ENCODE peak calls at places on chromosomes 2 and 18, in five cellular contexts. U, J, R, T and N are unnamed samples.

GRCh38 chr2:128420131-128420530 is 101.5 kb upstream of the HS6ST1 start:
- DNase-seq in U (no peak), J (no peak), R (no peak), T (peak), N (no peak)

GRCh38 chr2:1990151-1990589 is 245.9 kb upstream of the PXDN start:
- DNase-seq in U (no peak), J (no peak), R (no peak), T (no peak), N (no peak)

GRCh38 chr2:189517847-189518535 is 62.6 kb downstream of the SLC40A1 start:
- DNase-seq in U (no peak), J (no peak), R (no peak), T (no peak), N (no peak)

GRCh38 chr2:54103454-54104314 is 11.7 kb upstream of the ACYP2 start:
- DNase-seq in U (peak), J (peak), R (peak), T (peak), N (peak)

GRCh38 chr18:22171839-22172582 is 2.6 kb downstream of the GATA6 start:
- DNase-seq in U (no peak), J (no peak), R (no peak), T (no peak), N (no peak)

GRCh38 chr18:9643549-9643948 is 29.2 kb upstream of the PPP4R1 start:
- DNase-seq in U (no peak), J (no peak), R (peak), T (no peak), N (no peak)

GRCh38 chr2:40178971-40179370 is 272.9 kb downstream of the SLC8A1 start:
- DNase-seq in U (no peak), J (no peak), R (no peak), T (no peak), N (no peak)

GRCh38 chr2:143581989-143582719 is 452.9 kb downstream of the ARHGAP15 start:
- DNase-seq in U (no peak), J (no peak), R (no peak), T (no peak), N (no peak)

GRCh38 chr2:12733846-12734245 is 17.1 kb downstream of the TRIB2 start:
- DNase-seq in U (no peak), J (no peak), R (no peak), T (no peak), N (peak)

GRCh38 chr2:54067851-54068375 is 47.5 kb upstream of the ACYP2 start:
- DNase-seq in U (no peak), J (no peak), R (no peak), T (no peak), N (peak)

GRCh38 chr2:72893594-72894319 is 6.5 kb downstream of the SPR start:
- DNase-seq in U (peak), J (peak), R (peak), T (no peak), N (no peak)

GRCh38 chr2:46010925-46011490 is 286.2 kb upstream of the EPAS1 start:
- DNase-seq in U (no peak), J (peak), R (peak), T (no peak), N (no peak)

GRCh38 chr2:73268368-73268830 is 15.9 kb downstream of the FBXO41 start:
- DNase-seq in U (no peak), J (no peak), R (no peak), T (peak), N (no peak)

GRCh38 chr2:105406221-105406620 is 7.4 kb upstream of the FHL2 start:
- DNase-seq in U (no peak), J (peak), R (no peak), T (no peak), N (no peak)

GRCh38 chr2:222900354-222900753 is 39.5 kb downstream of the ACSL3 start:
- DNase-seq in U (no peak), J (no peak), R (no peak), T (no peak), N (no peak)

GRCh38 chr18:57889841-57890240 is 86.7 kb upstream of the ATP8B1 start:
- DNase-seq in U (no peak), J (no peak), R (no peak), T (no peak), N (no peak)

GRCh38 chr2:11560806-11561205 is 27.0 kb downstream of the GREB1 start:
- DNase-seq in U (no peak), J (no peak), R (no peak), T (no peak), N (peak)

GRCh38 chr2:11558206-11558886 is 24.5 kb downstream of the GREB1 start:
- DNase-seq in U (no peak), J (peak), R (no peak), T (no peak), N (no peak)

GRCh38 chr2:11559786-11560155 is 25.9 kb downstream of the GREB1 start:
- DNase-seq in U (no peak), J (no peak), R (no peak), T (peak), N (no peak)

GRCh38 chr2:11562011-11562410 is 28.2 kb downstream of the GREB1 start:
- DNase-seq in U (no peak), J (no peak), R (no peak), T (no peak), N (peak)

GRCh38 chr2:11559066-11559785 is 25.4 kb downstream of the GREB1 start:
- DNase-seq in U (no peak), J (no peak), R (no peak), T (peak), N (no peak)
- TF ChIP-seq CTCF in U (no peak), J (no peak), R (no peak), T (no peak), N (no peak)

DNA sequence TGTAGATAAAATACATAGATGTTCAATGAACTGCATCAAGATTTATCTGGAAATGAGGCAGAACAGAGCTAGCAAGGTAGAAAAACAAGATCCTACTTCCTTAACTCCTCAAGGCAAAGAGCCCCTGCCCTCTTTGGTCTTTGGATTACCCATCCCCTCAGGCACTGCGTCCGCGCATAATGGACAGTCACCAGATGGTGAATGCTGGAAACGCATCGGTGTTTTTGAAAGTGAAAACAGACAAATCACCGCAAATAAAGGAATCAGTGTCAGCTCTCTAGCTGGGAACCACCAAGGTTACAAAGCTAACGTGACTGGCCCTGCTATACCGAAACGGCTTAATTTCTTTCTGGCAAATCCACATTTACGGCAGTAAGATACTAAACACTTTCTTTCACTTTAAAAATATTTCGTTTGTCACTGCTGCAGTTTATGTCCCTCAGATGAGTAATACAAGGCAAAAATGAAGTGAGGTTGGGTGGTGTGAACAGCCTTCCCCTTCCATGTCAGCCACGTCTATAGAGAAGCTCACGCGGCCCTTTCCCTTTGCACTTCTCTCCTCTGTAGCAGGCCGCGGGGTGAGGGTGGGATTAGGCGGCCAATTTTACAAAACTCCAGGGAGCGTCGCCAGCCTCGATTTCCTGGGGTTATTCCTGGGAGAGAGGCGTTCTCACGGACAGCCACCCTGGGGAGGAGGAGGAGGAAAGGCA is 620 bp upstream of the GALR1 start:
- DNase-seq in U (no peak), J (no peak), R (peak), T (no peak), N (no peak)
- H3K4me3 ChIP-seq in U (peak), J (no peak), R (peak), T (peak), N (peak)

GRCh38 chr2:196244516-196244915 is 73.1 kb upstream of the STK17B start:
- DNase-seq in U (no peak), J (no peak), R (no peak), T (no peak), N (no peak)

GRCh38 chr2:196238836-196239380 is 67.5 kb upstream of the STK17B start:
- DNase-seq in U (no peak), J (no peak), R (no peak), T (no peak), N (no peak)

GRCh38 chr2:196242131-196242620 is 70.8 kb upstream of the STK17B start:
- DNase-seq in U (no peak), J (no peak), R (no peak), T (no peak), N (no peak)

GRCh38 chr2:196239622-196240587 is 68.5 kb upstream of the STK17B start:
- DNase-seq in U (peak), J (no peak), R (peak), T (peak), N (peak)

GRCh38 chr2:196241175-196241574 is 69.8 kb upstream of the STK17B start:
- DNase-seq in U (peak), J (no peak), R (peak), T (no peak), N (no peak)
- TF ChIP-seq POLR2AphosphoS5 in U (no peak), J (no peak), R (no peak), T (no peak), N (no peak)

DNA sequence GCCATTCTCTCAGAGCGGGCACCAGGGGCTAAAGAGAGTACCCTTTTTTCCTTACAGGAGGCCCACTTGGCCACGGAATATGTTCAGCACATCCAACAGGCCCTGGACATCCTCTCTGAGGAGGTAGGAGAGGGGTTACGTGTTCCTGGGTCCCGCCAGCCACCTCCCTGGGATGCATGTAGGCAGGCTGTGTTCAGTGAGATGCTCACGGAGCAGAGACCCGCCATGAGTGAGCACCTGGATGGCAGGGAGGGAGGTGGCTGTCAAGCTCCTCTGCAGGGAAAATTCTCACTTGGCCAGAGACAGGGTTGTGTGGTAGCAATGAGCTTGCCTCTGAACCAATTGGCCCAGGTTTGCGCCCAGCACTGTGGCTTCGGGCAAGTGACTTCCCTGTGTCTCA is 123.1 kb upstream of the PPP1CB start:
- DNase-seq in U (no peak), J (no peak), R (no peak), T (no peak), N (no peak)
- TF ChIP-seq CTCF in U (no peak), J (no peak), R (no peak), T (no peak), N (no peak)

DNA sequence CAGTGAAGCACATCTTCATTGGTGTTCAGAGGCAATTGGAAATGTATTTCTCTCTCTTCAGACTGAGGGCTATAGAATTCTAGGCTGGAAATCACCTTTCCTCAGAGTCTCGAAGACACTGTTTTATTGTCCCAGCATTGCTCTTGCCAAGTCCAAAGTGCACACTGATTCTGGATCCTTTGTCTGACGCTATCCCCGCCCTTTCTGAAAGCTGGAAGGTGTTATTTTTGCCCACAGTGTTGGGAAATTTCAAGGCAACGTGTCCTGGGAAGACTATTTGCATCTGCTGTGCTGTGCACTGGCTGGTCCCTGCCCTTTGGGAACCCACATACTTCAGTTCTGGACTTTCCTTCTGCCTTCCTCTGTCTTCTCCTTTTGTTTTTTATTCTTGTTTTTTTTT is 190.8 kb downstream of the SH3BP4 start:
- DNase-seq in U (peak), J (no peak), R (no peak), T (no peak), N (no peak)
- H3K4me3 ChIP-seq in U (no peak), J (no peak), R (no peak), T (no peak), N (no peak)

GRCh38 chr2:97761192-97761591 is 47.8 kb downstream of the ZAP70 start:
- DNase-seq in U (no peak), J (no peak), R (no peak), T (no peak), N (peak)
- TF ChIP-seq POLR2AphosphoS5 in U (no peak), J (no peak), R (no peak), T (no peak), N (no peak)

GRCh38 chr2:202883987-202884675 is 12.6 kb upstream of the ICA1L start:
- DNase-seq in U (no peak), J (no peak), R (no peak), T (no peak), N (no peak)
- TF ChIP-seq CTCF in U (no peak), J (no peak), R (peak), T (no peak), N (no peak)

GRCh38 chr18:33113421-33113820 is 327.1 kb downstream of the CCDC178 start:
- DNase-seq in U (no peak), J (no peak), R (no peak), T (no peak), N (no peak)

DNA sequence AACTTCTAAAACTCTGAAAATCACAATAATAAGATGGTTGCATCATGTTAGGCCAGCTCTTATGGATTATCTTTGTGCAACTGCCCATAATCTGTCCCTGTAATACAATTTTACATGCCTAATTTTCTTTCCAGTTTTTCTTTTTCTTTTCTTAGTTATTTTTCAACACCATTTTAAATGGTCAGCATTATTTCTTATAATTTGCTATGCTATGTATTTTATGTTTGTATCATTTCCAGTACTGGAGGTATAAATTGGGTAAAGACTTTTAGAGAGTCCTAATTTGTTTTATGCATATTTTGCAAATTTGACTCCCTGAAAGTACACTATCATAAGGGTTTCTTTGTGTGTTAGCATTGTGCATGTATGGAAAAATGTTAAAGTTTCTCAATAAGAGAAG is 333.0 kb downstream of the CCDC178 start:
- DNase-seq in U (no peak), J (no peak), R (no peak), T (no peak), N (no peak)
- H3K4me3 ChIP-seq in U (no peak), J (no peak), R (no peak), T (no peak), N (no peak)

GRCh38 chr2:33497177-33497787 is 20.8 kb downstream of the RASGRP3 start:
- DNase-seq in U (no peak), J (no peak), R (no peak), T (no peak), N (no peak)

GRCh38 chr2:33494155-33494779 is 17.8 kb downstream of the RASGRP3 start:
- DNase-seq in U (no peak), J (no peak), R (no peak), T (no peak), N (no peak)

GRCh38 chr2:33495683-33496082 is 19.2 kb downstream of the RASGRP3 start:
- DNase-seq in U (no peak), J (no peak), R (no peak), T (no peak), N (no peak)

GRCh38 chr2:33496150-33496549 is 19.7 kb downstream of the RASGRP3 start:
- DNase-seq in U (no peak), J (no peak), R (no peak), T (no peak), N (no peak)

GRCh38 chr2:33494877-33495641 is 18.6 kb downstream of the RASGRP3 start:
- DNase-seq in U (no peak), J (no peak), R (no peak), T (no peak), N (no peak)
- TF ChIP-seq POLR2AphosphoS5 in U (no peak), J (no peak), R (no peak), T (no peak), N (no peak)

DNA sequence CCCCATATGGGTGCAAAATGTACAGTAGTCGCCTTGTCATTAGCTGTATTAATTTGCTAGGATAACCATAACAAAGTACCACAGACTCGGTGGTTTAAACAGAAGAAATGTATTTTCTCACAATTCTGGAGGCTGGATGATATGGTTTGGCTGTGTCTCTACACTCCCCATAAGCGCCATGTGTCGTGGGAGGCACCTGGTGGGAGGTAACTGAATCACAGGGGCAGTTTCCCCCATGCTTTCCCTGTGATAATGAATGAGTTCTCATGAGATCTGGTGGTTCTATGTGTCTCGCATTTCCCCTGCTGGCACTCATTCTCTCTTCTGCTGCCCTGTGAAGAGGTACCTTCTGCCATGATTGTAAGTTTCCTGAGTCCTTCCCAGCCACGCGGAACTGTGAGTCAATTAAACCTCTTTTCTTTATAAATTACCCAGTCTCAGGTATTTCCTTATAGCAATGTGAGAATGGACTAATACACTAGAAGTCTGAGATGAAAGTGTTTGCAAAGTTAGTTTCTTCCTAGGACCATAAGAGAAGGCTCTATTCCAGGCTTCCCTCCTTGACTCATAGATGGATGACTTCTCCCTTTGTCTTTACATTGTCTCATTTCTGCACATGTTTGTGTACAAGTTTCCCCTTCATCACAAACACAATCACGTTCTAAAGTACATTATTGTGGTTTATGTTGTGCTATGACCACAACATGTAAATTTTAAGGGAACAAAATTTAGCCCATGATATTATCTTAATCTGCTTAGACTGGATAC is 1442.6 kb downstream of the SUCLG1 start:
- DNase-seq in U (no peak), J (no peak), R (peak), T (no peak), N (no peak)
- TF ChIP-seq CTCF in U (no peak), J (no peak), R (peak), T (no peak), N (no peak)